ENCODE peak calls at places on chromosomes 4 and X, in five cellular contexts. N, T, R, P and X are unnamed samples.

GRCh38 chr4:62676962-62677361 is 1476.8 kb downstream of the ADGRL3 start:
- DNase-seq in N (no peak), T (no peak), R (no peak), P (no peak), X (no peak)

GRCh38 chrX:150049647-150050046 is 111.4 kb upstream of the EOLA2 start:
- DNase-seq in N (no peak), T (no peak), R (no peak), P (no peak), X (no peak)

GRCh38 chr4:110867251-110867960 is 244.5 kb upstream of the PITX2 start:
- DNase-seq in N (no peak), T (no peak), R (no peak), P (peak; percentile 44), X (no peak)

GRCh38 chr4:149584703-149585102 is 230.9 kb downstream of the IQCM start:
- DNase-seq in N (no peak), T (no peak), R (no peak), P (no peak), X (no peak)

GRCh38 chr4:142493255-142493976 is 352.7 kb downstream of the INPP4B start:
- DNase-seq in N (no peak), T (no peak), R (no peak), P (no peak), X (no peak)

GRCh38 chrX:115912372-115912897 is 258.1 kb upstream of the AGTR2 start:
- DNase-seq in N (no peak), T (no peak), R (peak; percentile 2), P (peak; percentile 57), X (peak; percentile 42)

GRCh38 chrX:136065044-136065671 is 79.9 kb downstream of the SLC9A6 start:
- DNase-seq in N (peak; percentile 42), T (no peak), R (no peak), P (no peak), X (no peak)

GRCh38 chr4:123603165-123603564 is 206.6 kb downstream of the SPRY1 start:
- DNase-seq in N (peak; percentile 13), T (no peak), R (peak; percentile 34), P (no peak), X (no peak)

GRCh38 chrX:133749370-133749769 is 236.0 kb downstream of the GPC3 start:
- DNase-seq in N (no peak), T (no peak), R (no peak), P (no peak), X (no peak)

GRCh38 chrX:47514553-47515235 is 31.7 kb upstream of the ZNF41 start:
- DNase-seq in N (no peak), T (no peak), R (no peak), P (no peak), X (no peak)

GRCh38 chrX:9829308-9830267 is 43.4 kb downstream of the SHROOM2 start:
- DNase-seq in N (no peak), T (no peak), R (no peak), P (peak; percentile 47), X (no peak)

GRCh38 chr4:152454398-152455011 is 81.4 kb downstream of the FBXW7 start:
- DNase-seq in N (peak; percentile 21), T (no peak), R (peak; percentile 6), P (no peak), X (no peak)

GRCh38 chrX:128781506-128781905 is 729.3 kb upstream of the ACTRT1 start:
- DNase-seq in N (peak; percentile 34), T (no peak), R (peak; percentile 1), P (no peak), X (peak; percentile 40)

GRCh38 chr4:185421366-185422124 is 4.2 kb downstream of the UFSP2 start:
- DNase-seq in N (no peak), T (no peak), R (no peak), P (no peak), X (no peak)

GRCh38 chrX:33087411-33087810 is 123.9 kb downstream of the DMD start:
- DNase-seq in N (no peak), T (no peak), R (no peak), P (no peak), X (no peak)

GRCh38 chr4:86521373-86521969 is 72.6 kb upstream of the PTPN13 start:
- DNase-seq in N (no peak), T (no peak), R (no peak), P (no peak), X (no peak)

GRCh38 chrX:112510629-112511028 is 169.1 kb downstream of the LHFPL1 start:
- DNase-seq in N (no peak), T (no peak), R (no peak), P (no peak), X (no peak)

GRCh38 chr4:35559559-35560365 is 684.6 kb downstream of the ARAP2 start:
- DNase-seq in N (no peak), T (no peak), R (peak; percentile 3), P (no peak), X (no peak)

GRCh38 chr4:73944061-73944875 is 37.6 kb downstream of the PF4 start:
- DNase-seq in N (no peak), T (no peak), R (peak; percentile 37), P (no peak), X (peak; percentile 45)

GRCh38 chrX:147912093-147912801 is 528 bp downstream of the FMR1 start:
- DNase-seq in N (no peak), T (no peak), R (peak; percentile 55), P (no peak), X (peak; percentile 25)

GRCh38 chrX:97399400-97399799 is 515.7 kb downstream of the RPA4 start:
- DNase-seq in N (no peak), T (no peak), R (peak; percentile 2), P (peak; percentile 44), X (no peak)

DNA sequence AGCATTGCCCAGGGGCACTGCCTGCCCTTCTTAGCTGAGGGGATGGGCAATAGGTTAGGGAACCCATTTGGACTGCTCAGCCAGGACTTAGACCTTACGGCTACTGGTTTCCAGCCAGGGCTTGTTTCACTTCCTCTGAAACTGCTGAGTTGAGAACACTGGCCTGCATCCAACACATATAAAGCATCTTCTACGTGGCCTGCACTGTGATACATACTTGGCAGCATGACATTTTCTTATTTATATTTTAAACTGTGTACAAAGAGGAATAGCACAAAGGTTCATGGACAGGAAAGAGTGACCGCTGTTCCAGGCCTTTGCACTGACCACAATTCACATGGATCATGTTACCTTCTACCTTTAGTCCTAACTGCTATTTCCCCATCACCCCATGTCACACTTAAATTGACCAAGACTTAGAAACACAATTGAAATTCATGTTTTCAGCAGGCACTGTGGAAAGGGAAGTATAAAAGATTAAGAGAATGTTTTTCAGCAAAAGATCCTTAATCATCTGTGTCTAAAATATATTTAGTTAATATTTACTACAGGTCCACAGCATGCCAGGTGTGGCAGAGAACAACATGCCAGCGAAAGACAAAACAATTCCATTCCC is 43.7 kb downstream of the NLGN4X start:
- DNase-seq in N (no peak), T (no peak), R (no peak), P (no peak), X (no peak)
- TF ChIP-seq ATF3 in N (no peak), T (no peak), R (no peak), P (no peak), X (no peak)

GRCh38 chr4:75030649-75031235 is 97.8 kb downstream of the PARM1 start:
- DNase-seq in N (no peak), T (no peak), R (no peak), P (peak; percentile 16), X (no peak)

GRCh38 chr4:75030028-75030427 is 97.1 kb downstream of the PARM1 start:
- DNase-seq in N (no peak), T (no peak), R (no peak), P (no peak), X (no peak)

GRCh38 chr4:75028196-75028854 is 95.4 kb downstream of the PARM1 start:
- DNase-seq in N (no peak), T (no peak), R (no peak), P (no peak), X (no peak)

DNA sequence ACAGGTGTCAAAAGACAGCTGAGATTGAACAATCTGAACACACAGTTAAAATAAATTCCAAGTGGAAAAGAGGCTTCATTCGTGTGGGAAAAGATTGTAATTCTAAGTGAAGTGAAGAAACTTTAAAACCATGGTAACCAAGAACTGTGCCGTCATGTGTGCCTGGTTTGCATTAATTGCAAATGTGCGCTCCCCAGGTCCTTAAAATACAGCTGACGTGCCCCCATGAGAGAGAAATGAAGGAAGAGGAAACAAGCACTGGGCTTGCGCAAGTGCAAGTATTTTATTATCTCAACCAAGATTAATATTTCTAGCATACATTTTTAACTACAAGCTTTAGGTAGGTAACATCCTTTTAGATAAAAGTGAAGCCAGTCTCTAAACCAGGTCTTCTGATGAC is 92.5 kb downstream of the PARM1 start:
- DNase-seq in N (no peak), T (no peak), R (no peak), P (no peak), X (no peak)
- TF ChIP-seq ATF2 in N (no peak), T (no peak), R (no peak), P (no peak), X (no peak)

GRCh38 chr4:183348706-183349659 is 26.8 kb upstream of the CLDN24 start:
- DNase-seq in N (no peak), T (no peak), R (peak; percentile 83), P (no peak), X (no peak)
- TF ChIP-seq ATF3 in N (no peak), T (no peak), R (peak; percentile 87), P (no peak), X (no peak)

GRCh38 chrX:152817082-152817744 is 13.3 kb downstream of the CETN2 start:
- DNase-seq in N (no peak), T (no peak), R (peak; percentile 69), P (no peak), X (peak; percentile 26)
- TF ChIP-seq ATF2 in N (no peak), T (no peak), R (no peak), P (no peak), X (no peak)